ENCODE peak calls at places on chromosomes 12 and 14, in eight cellular contexts. B is Kasumi-1; A is NCI-H146; W is midbrain; K is activated naive CD8-positive, alpha-beta T cell treated with anti-CD3 and anti-CD28 coated beads for 36 hours; N is T-helper 2 cell treated with Interferon-gamma antibody and Interleukin-4, amounts not matched to agents 5 μg/mL and 100 μg/mL, for 36 hours; T is GM23248; H is uterus. U is an unnamed sample.

GRCh38 chr14:29462271-29462670 is 465.4 kb downstream of the PRKD1 start:
- DNase-seq in K (no peak), H (no peak), B (no peak), W (no peak), A (peak), T (no peak), N (no peak), U (no peak)

GRCh38 chr14:74475678-74476077 is 17.4 kb downstream of the NPC2 start:
- DNase-seq in B (no peak), W (no peak), H (no peak), T (peak), A (no peak), N (no peak), K (no peak), U (no peak)

GRCh38 chr14:61152851-61153364 is 128.2 kb downstream of the TMEM30B start:
- DNase-seq in K (no peak), B (no peak), N (no peak), H (no peak), T (peak), W (no peak), A (peak), U (no peak)

GRCh38 chr14:52314521-52315354 is 626 bp downstream of the PTGER2 start:
- DNase-seq in B (peak), H (peak), W (no peak), T (peak), A (peak), K (peak), N (no peak), U (peak)

GRCh38 chr14:94143239-94143638 is 13.8 kb upstream of the IFI27L2 start:
- DNase-seq in A (no peak), T (no peak), W (no peak), K (no peak), B (peak), H (no peak), N (no peak), U (no peak)

GRCh38 chr12:51076235-51076930 is 7.0 kb downstream of the CSRNP2 start:
- DNase-seq in K (no peak), T (no peak), W (no peak), A (no peak), H (no peak), B (no peak), N (peak), U (no peak)

GRCh38 chr14:38546932-38547551 is 291.1 kb upstream of the CLEC14A start:
- DNase-seq in N (no peak), H (no peak), W (no peak), K (no peak), T (no peak), A (no peak), B (no peak), U (no peak)

GRCh38 chr12:121802843-121803698 is 738 bp upstream of the SETD1B start:
- DNase-seq in W (peak), K (peak), B (peak), A (peak), H (peak), T (peak), N (peak), U (peak)

GRCh38 chr12:3243376-3244084 is 166.4 kb downstream of the TSPAN9 start:
- DNase-seq in T (no peak), H (no peak), W (no peak), K (no peak), B (no peak), A (peak), N (no peak), U (no peak)

GRCh38 chr12:111412007-111412829 is 6.5 kb downstream of the SH2B3 start:
- DNase-seq in B (peak), T (peak), W (peak), H (no peak), A (peak), N (no peak), K (no peak), U (peak)

GRCh38 chr12:119669744-119670472 is 2.0 kb downstream of the PRKAB1 start:
- DNase-seq in N (no peak), K (no peak), W (no peak), T (no peak), H (no peak), B (no peak), A (peak), U (no peak)

GRCh38 chr12:50859621-50860020 is 16.9 kb downstream of the TMPRSS12 start:
- DNase-seq in A (peak), H (no peak), K (no peak), W (no peak), B (no peak), N (no peak), T (no peak), U (no peak)

GRCh38 chr14:79044894-79045624 is 874.9 kb downstream of the NRXN3 start:
- DNase-seq in A (peak), B (no peak), K (no peak), H (peak), N (no peak), T (peak), W (no peak), U (no peak)

GRCh38 chr14:63551338-63551737 is 8.2 kb upstream of the PPP2R5E start:
- DNase-seq in H (no peak), K (no peak), N (no peak), T (peak), B (no peak), W (no peak), A (no peak), U (no peak)

GRCh38 chr12:104748356-104748755 is 209.7 kb downstream of the SLC41A2 start:
- DNase-seq in W (no peak), A (no peak), N (no peak), B (no peak), H (no peak), T (no peak), K (no peak), U (no peak)

GRCh38 chr12:53749986-53750811 is 1.6 kb downstream of the CISTR start:
- DNase-seq in T (no peak), B (no peak), W (no peak), A (no peak), H (no peak), K (no peak), N (no peak), U (no peak)

GRCh38 chr12:94872671-94873367 is 130.7 kb downstream of the NDUFA12 start:
- DNase-seq in W (no peak), K (peak), N (no peak), H (no peak), B (no peak), T (no peak), A (peak), U (no peak)

GRCh38 chr14:54206477-54206876 is 190.3 kb upstream of the CDKN3 start:
- DNase-seq in W (no peak), A (no peak), H (no peak), B (no peak), T (no peak), K (no peak), N (no peak), U (no peak)

GRCh38 chr12:42017036-42017435 is 127.6 kb downstream of the GXYLT1 start:
- DNase-seq in K (no peak), H (no peak), B (peak), W (no peak), N (no peak), A (no peak), T (no peak), U (no peak)

GRCh38 chr12:93877446-93877845 is 200.3 kb downstream of the CRADD start:
- DNase-seq in N (no peak), W (no peak), K (no peak), A (no peak), H (no peak), T (no peak), B (no peak), U (no peak)

GRCh38 chr12:75438052-75438754 is 42.4 kb upstream of the GLIPR1 start:
- DNase-seq in T (no peak), W (no peak), A (peak), N (no peak), K (no peak), H (no peak), B (no peak), U (no peak)

GRCh38 chr12:132602578-132603239 is 7.7 kb downstream of the LRCOL1 start:
- DNase-seq in H (peak), W (no peak), K (no peak), T (no peak), N (no peak), A (no peak), B (no peak), U (no peak)

GRCh38 chr12:104575442-104575841 is 118.7 kb downstream of the CHST11 start:
- DNase-seq in A (no peak), N (no peak), H (no peak), B (no peak), T (no peak), W (no peak), K (no peak), U (no peak)

GRCh38 chr12:30847259-30847658 is 79.3 kb upstream of the TSPAN11 start:
- DNase-seq in T (peak), K (no peak), N (peak), H (no peak), B (peak), A (peak), W (peak), U (no peak)

GRCh38 chr14:68795602-68796417 is 2.9 kb upstream of the ZFP36L1 start:
- DNase-seq in K (peak), W (peak), A (peak), T (peak), H (peak), B (peak), N (peak), U (no peak)

GRCh38 chr12:101039848-101040531 is 170.0 kb downstream of the SLC5A8 start:
- DNase-seq in T (no peak), W (no peak), K (no peak), B (no peak), N (no peak), A (no peak), H (no peak), U (no peak)

GRCh38 chr12:30997685-30998440 is 71.3 kb downstream of the TSPAN11 start:
- DNase-seq in B (no peak), T (no peak), W (no peak), K (no peak), H (no peak), N (no peak), A (no peak), U (no peak)

GRCh38 chr12:78421011-78421410 is 443.6 kb upstream of the SYT1 start:
- DNase-seq in W (no peak), N (no peak), T (peak), A (no peak), H (no peak), K (no peak), B (no peak), U (no peak)